ENCODE peak calls at places on chromosomes 7 and 10, in eight cellular contexts. X is dorsolateral prefrontal cortex, E is Panc1, O is DND-41, V is suprapubic skin, T is Peyer's patch, K is GM23248, Z is K562. B is an unnamed sample.

GRCh38 chr10:13685885-13686284 is 99.1 kb downstream of the PRPF18 start:
- DNase-seq in X (no peak), E (no peak), O (no peak), V (no peak), T (no peak), K (no peak), Z (no peak), B (no peak)

GRCh38 chr7:75815381-75816046 is 1.9 kb upstream of the CCL24 start:
- DNase-seq in X (no peak), E (no peak), O (no peak), V (no peak), T (no peak), K (no peak), Z (no peak), B (no peak)

GRCh38 chr7:2757361-2757903 is 69.4 kb downstream of the AMZ1 start:
- DNase-seq in X (peak), E (no peak), O (no peak), V (no peak), T (no peak), K (peak), Z (no peak), B (no peak)

GRCh38 chr10:43962346-43963191 is 313.9 kb upstream of the ZNF32 start:
- DNase-seq in X (no peak), E (no peak), O (no peak), V (no peak), T (peak), K (peak), Z (no peak), B (no peak)

GRCh38 chr10:119652361-119652760 is 1.2 kb downstream of the BAG3 start:
- DNase-seq in X (no peak), E (no peak), O (peak), V (no peak), T (no peak), K (peak), Z (no peak), B (peak)

GRCh38 chr10:57973451-57973850 is 294.2 kb downstream of the IPMK start:
- DNase-seq in X (no peak), E (no peak), O (no peak), V (no peak), T (no peak), K (peak), Z (no peak), B (no peak)

GRCh38 chr10:63611078-63611477 is 89.9 kb downstream of the REEP3 start:
- DNase-seq in X (no peak), E (no peak), O (no peak), V (no peak), T (no peak), K (peak), Z (no peak), B (no peak)

GRCh38 chr7:131194070-131194865 is 133.4 kb upstream of the MKLN1 start:
- DNase-seq in X (no peak), E (no peak), O (no peak), V (no peak), T (no peak), K (no peak), Z (no peak), B (no peak)

GRCh38 chr10:117537436-117537903 is 5.1 kb upstream of the EMX2 start:
- DNase-seq in X (no peak), E (no peak), O (no peak), V (peak), T (no peak), K (peak), Z (peak), B (no peak)

GRCh38 chr10:70980687-70981086 is 92.3 kb upstream of the PCBD1 start:
- DNase-seq in X (no peak), E (no peak), O (no peak), V (no peak), T (no peak), K (no peak), Z (no peak), B (no peak)

GRCh38 chr7:79401254-79401653 is 52.2 kb downstream of the MAGI2 start:
- DNase-seq in X (no peak), E (no peak), O (no peak), V (no peak), T (no peak), K (no peak), Z (no peak), B (no peak)

GRCh38 chr7:106425017-106425719 is 140.4 kb upstream of the NAMPT start:
- DNase-seq in X (no peak), E (peak), O (no peak), V (peak), T (peak), K (peak), Z (no peak), B (no peak)
- H3K4me3 ChIP-seq in X (no peak), E (no peak), O (no peak), V (no peak), T (no peak), K (peak), Z (no peak), B (no peak)

GRCh38 chr7:101202603-101202918 is 1.7 kb upstream of the MOGAT3 start:
- DNase-seq in X (no peak), E (no peak), O (no peak), V (no peak), T (no peak), K (no peak), Z (no peak), B (no peak)

GRCh38 chr7:101198476-101198875 is 2.4 kb downstream of the MOGAT3 start:
- DNase-seq in X (no peak), E (no peak), O (no peak), V (no peak), T (no peak), K (no peak), Z (no peak), B (no peak)

GRCh38 chr7:101200862-101201599 is at the start of gene MOGAT3:
- DNase-seq in X (no peak), E (no peak), O (no peak), V (no peak), T (peak), K (no peak), Z (peak), B (no peak)

GRCh38 chr7:101200504-101200861 is 353 bp downstream of the MOGAT3 start:
- DNase-seq in X (no peak), E (no peak), O (no peak), V (no peak), T (no peak), K (no peak), Z (no peak), B (no peak)

DNA sequence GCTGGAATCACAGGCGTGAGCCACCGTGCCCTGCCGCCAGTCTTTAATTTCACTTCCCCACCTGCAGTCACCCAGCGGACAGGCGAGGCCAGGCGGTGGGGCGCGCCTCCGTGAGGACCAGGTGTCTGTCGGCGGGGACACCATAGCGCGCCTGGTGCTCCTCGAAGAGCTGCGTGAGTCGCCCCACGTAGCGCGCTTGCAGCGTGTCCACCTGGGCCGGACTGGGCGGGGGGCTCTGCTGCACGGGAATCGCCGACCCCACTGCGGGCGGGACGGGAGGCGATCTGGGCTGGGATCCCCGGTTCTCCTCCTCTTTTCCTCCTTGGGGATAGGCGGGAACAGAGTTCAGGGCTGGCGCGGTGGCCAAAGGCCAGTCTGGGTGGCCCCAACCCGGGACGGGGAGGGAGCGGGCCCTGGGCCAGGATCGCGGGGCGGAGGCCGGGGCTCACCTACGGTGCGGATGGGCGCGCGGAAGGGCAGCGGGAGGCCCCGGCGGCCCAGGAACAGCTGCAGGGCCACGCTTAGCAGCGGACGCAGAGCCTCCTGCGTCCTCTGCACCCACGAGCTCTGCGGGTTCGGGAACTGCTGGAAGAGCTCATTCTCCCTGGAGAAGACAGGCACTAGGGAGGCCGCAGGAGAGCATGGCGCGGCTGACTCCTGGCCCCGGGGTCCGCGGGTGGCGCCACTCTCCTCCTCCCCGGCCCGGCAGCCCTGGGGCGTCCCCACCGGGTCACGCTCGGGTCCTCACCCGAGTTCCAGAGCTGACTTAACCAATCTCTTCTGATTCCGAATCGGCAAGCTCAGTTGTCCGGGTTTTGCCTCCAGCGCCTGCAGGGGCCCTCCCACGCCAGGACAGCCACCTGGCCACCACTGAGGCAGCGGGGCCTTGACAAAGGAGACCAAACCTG is 1.1 kb upstream of the MOGAT3 start:
- DNase-seq in X (no peak), E (no peak), O (no peak), V (no peak), T (peak), K (peak), Z (no peak), B (no peak)
- H3K4me3 ChIP-seq in X (no peak), E (no peak), O (no peak), V (peak), T (peak), K (peak), Z (no peak), B (no peak)

DNA sequence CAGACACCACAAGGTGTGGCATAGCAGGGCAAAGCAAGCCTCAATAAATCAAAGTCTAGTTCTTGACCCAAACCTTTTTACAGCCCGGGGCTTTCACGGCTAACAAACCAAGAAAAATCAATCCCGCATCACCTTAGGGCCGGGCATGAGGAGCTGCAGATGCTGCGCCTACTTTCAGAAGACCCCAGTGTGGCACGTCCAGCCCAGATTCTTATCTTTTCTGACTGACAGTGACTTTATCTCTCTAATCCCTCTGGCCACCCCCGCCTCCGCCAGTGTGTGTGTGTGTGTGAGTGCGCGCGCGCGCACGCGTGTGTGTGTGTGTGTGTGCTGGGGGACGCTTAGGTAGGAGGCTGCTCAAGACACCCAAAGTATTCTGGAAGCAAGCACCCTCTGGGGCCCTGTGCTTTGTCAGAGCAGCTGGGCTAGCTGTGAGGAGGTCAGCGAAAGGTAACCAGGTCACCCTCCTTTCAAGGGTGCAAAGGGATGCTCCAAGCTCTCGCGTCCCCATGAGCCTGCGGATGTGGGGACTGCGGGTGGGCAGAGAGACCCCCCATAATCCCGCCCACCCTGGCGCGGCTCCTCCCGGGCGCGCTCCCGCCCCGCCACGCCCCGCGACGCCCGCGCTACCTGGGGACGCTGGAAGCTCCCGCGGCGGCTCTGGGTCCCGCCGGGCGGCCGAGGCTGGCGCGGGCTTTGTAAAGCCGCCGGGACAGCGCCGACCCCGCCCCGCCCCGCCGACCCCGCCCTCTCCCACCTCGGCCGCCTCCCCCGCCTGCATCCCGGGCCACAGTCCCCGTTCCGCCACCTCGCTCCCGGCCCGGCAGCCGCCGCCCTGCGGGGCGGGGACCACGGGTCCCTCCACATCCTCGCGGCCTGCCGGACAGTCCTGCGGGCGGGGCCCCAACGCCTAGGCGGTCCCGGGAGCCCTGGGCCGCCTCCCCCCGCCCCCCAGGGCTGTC is 57.1 kb upstream of the RHOBTB1 start:
- DNase-seq in X (peak), E (no peak), O (no peak), V (no peak), T (no peak), K (peak), Z (peak), B (no peak)
- H3K4me3 ChIP-seq in X (peak), E (peak), O (no peak), V (peak), T (peak), K (peak), Z (peak), B (no peak)

DNA sequence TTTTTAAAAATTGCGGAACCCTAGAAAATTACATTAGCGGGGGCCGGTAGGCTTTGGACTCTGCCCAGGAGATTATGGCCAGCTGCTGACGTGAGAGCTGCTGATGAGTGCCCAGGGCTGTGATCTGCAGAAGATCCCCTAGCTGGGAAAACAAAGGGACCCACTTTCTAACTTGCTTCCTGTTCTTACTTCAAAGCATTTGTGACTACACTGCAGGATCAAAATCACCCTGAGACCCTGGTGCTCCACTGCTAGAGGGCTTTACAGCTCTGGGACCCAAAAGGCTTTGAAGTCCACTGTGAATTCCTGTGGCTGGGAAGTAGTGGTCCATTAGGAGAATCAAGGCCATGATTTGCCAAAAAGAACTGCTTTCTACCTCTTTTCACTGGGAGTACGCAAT is 499.4 kb upstream of the AKR1E2 start:
- DNase-seq in X (no peak), E (no peak), O (no peak), V (no peak), T (no peak), K (no peak), Z (no peak), B (no peak)
- H3K4me3 ChIP-seq in X (no peak), E (no peak), O (no peak), V (no peak), T (no peak), K (no peak), Z (no peak), B (no peak)

GRCh38 chr10:30580241-30580640 is 49.3 kb downstream of the LYZL2 start:
- DNase-seq in X (no peak), E (no peak), O (no peak), V (no peak), T (no peak), K (no peak), Z (no peak), B (no peak)
- H3K4me3 ChIP-seq in X (no peak), E (no peak), O (no peak), V (no peak), T (no peak), K (no peak), Z (no peak), B (no peak)